ENCODE peak calls at places on chromosomes 1 and 21, in five cellular contexts. S is RWPE1, A is hepatocyte, Q is cardiac muscle cell, M is neural crest cell. G is an unnamed sample.

GRCh38 chr1:198638894-198639319 is at the start of gene PTPRC:
- DNase-seq in S (no peak), A (no peak), Q (no peak), M (no peak), G (no peak)

GRCh38 chr1:56644064-56644940 is 812 bp upstream of the PRKAA2 start:
- DNase-seq in S (peak; percentile 6), A (peak; percentile 7), Q (peak; percentile 40), M (no peak), G (no peak)

GRCh38 chr1:86447198-86447790 is 21.4 kb upstream of the CLCA1 start:
- DNase-seq in S (no peak), A (no peak), Q (no peak), M (peak; percentile 2), G (no peak)

GRCh38 chr1:220528049-220528678 is at the start of gene MARK1:
- DNase-seq in S (peak; percentile 79), A (peak; percentile 82), Q (peak; percentile 89), M (peak; percentile 52), G (no peak)

GRCh38 chr1:117241512-117241911 is 30.8 kb upstream of the VTCN1 start:
- DNase-seq in S (no peak), A (no peak), Q (no peak), M (no peak), G (no peak)

GRCh38 chr21:44929242-44929798 is 8.6 kb upstream of the ITGB2 start:
- DNase-seq in S (no peak), A (no peak), Q (no peak), M (no peak), G (no peak)

GRCh38 chr1:2081326-2081885 is 31.2 kb downstream of the PRKCZ start:
- DNase-seq in S (no peak), A (no peak), Q (no peak), M (no peak), G (no peak)

GRCh38 chr21:15894596-15894995 is 164.8 kb downstream of the USP25 start:
- DNase-seq in S (peak; percentile 4), A (no peak), Q (no peak), M (no peak), G (no peak)

GRCh38 chr1:150021191-150021688 is 10.7 kb upstream of the OTUD7B start:
- DNase-seq in S (no peak), A (peak; percentile 74), Q (peak; percentile 17), M (no peak), G (no peak)

GRCh38 chr1:206686486-206687249 is 2.0 kb downstream of the MAPKAPK2 start:
- DNase-seq in S (peak; percentile 61), A (no peak), Q (no peak), M (no peak), G (no peak)

GRCh38 chr1:77386276-77386675 is 104.5 kb downstream of the AK5 start:
- DNase-seq in S (no peak), A (no peak), Q (no peak), M (no peak), G (no peak)

GRCh38 chr21:25507522-25507921 is 99.8 kb downstream of the MRPL39 start:
- DNase-seq in S (no peak), A (no peak), Q (no peak), M (no peak), G (no peak)

GRCh38 chr1:29166291-29166878 is 15.3 kb downstream of the SRSF4 start:
- DNase-seq in S (no peak), A (peak; percentile 63), Q (no peak), M (no peak), G (no peak)

GRCh38 chr1:30313176-30313575 is 410.2 kb downstream of the MATN1 start:
- DNase-seq in S (no peak), A (no peak), Q (no peak), M (no peak), G (no peak)

GRCh38 chr1:8152731-8153702 is 126.9 kb upstream of the ERRFI1 start:
- DNase-seq in S (no peak), A (no peak), Q (no peak), M (no peak), G (no peak)

GRCh38 chr1:180221461-180221860 is 8.6 kb upstream of the LHX4 start:
- DNase-seq in S (no peak), A (no peak), Q (no peak), M (no peak), G (peak; percentile 27)

GRCh38 chr1:42189931-42190853 is 25.6 kb upstream of the GUCA2A start:
- DNase-seq in S (no peak), A (no peak), Q (no peak), M (no peak), G (no peak)

GRCh38 chr1:7100479-7100878 is 315.2 kb downstream of the CAMTA1 start:
- DNase-seq in S (no peak), A (no peak), Q (no peak), M (no peak), G (no peak)

GRCh38 chr21:33684923-33685560 is 42.7 kb downstream of the ITSN1 start:
- DNase-seq in S (no peak), A (no peak), Q (no peak), M (no peak), G (no peak)

GRCh38 chr21:38286739-38287426 is 30.1 kb downstream of the KCNJ15 start:
- DNase-seq in S (no peak), A (no peak), Q (no peak), M (no peak), G (no peak)

GRCh38 chr1:5342830-5343229 is 649.4 kb downstream of the NPHP4 start:
- DNase-seq in S (no peak), A (no peak), Q (no peak), M (no peak), G (no peak)

GRCh38 chr1:112446411-112446810 is 50.4 kb downstream of the CTTNBP2NL start:
- DNase-seq in S (no peak), A (no peak), Q (no peak), M (no peak), G (no peak)

GRCh38 chr1:72063364-72063763 is 219.0 kb downstream of the NEGR1 start:
- DNase-seq in S (peak; percentile 8), A (no peak), Q (no peak), M (no peak), G (no peak)

GRCh38 chr1:6180578-6181311 is 624 bp upstream of the CHD5 start:
- DNase-seq in S (no peak), A (peak; percentile 31), Q (peak; percentile 15), M (no peak), G (no peak)

GRCh38 chr1:183982172-183982963 is 55.2 kb downstream of the COLGALT2 start:
- DNase-seq in S (no peak), A (no peak), Q (no peak), M (no peak), G (no peak)

GRCh38 chr1:168472244-168472643 is 71.6 kb downstream of the XCL2 start:
- DNase-seq in S (no peak), A (no peak), Q (no peak), M (no peak), G (no peak)

GRCh38 chr1:168469690-168470089 is 74.1 kb downstream of the XCL2 start:
- DNase-seq in S (no peak), A (peak; percentile 16), Q (no peak), M (no peak), G (peak; percentile 97)

GRCh38 chr1:168468822-168469221 is 75.0 kb downstream of the XCL2 start:
- DNase-seq in S (no peak), A (no peak), Q (no peak), M (no peak), G (no peak)

GRCh38 chr1:168473164-168473563 is 70.6 kb downstream of the XCL2 start:
- DNase-seq in S (no peak), A (no peak), Q (no peak), M (no peak), G (no peak)

GRCh38 chr1:168470821-168471473 is 72.8 kb downstream of the XCL2 start:
- DNase-seq in S (peak; percentile 67), A (peak; percentile 59), Q (no peak), M (no peak), G (peak; percentile 92)
- TF ChIP-seq CTCF in S (no peak), A (no peak), Q (no peak), M (no peak), G (no peak)

DNA sequence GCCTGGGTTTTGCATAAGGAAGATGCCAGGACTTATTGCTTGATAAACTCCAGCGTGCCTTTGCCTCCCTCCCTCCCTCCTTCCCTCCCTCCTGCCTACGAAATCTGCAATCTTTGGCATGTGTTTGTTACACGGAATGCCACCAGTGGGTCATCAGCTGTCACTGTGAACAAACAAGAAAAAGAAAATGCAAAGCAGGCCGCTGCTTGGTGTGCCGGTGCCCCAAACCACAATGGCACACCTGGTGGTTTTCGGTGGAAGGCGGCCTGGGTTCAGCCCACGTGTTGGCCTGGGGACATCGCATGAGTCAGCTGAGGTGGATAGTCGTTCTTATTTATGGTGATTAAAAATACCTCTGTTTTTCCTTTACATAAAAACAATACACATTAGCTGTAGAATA is 16.3 kb upstream of the IFNLR1 start:
- DNase-seq in S (peak; percentile 74), A (no peak), Q (no peak), M (no peak), G (no peak)
- TF ChIP-seq CTCF in S (no peak), A (no peak), Q (no peak), M (no peak), G (no peak)

DNA sequence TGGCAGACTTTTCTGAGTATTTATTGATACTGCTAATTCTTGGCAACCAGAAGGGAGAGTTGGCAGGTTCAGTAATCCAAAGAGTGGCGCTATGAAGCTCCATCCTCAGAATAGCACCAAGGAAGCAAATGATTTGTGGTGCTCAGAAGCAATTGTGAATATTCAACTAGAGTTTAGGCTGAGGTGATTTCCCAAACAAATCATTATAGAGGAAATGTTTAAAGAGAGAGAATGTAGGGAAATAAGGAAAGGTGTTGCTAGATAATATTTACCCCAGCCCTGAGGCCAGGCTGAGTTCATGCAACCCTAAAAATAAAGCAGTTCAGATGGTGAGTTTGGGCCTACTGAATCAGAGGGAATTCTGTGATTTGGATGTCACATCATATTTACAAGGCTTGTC is 363.4 kb upstream of the PLXNA2 start:
- DNase-seq in S (no peak), A (no peak), Q (no peak), M (no peak), G (no peak)
- TF ChIP-seq CTCF in S (no peak), A (no peak), Q (no peak), M (no peak), G (no peak)

DNA sequence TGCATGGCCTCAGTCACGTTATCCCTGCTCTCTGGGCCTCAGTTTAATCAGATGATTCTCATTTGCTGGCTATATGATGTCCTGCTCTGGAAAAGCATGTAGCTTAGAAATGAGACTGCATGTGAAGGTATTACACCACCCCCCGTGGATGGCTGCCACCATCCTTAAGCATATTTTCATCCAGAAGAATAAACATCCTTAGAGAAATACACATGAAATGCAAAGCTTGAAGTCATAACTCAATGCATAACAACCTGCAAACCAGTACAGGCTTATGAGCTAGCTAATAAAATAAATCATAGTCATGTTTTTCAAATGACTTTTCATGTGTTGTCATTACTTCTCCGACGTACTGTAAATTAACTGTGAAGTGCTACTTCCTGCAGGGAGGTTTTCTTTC is 37.6 kb downstream of the SETD4 start:
- DNase-seq in S (no peak), A (no peak), Q (no peak), M (no peak), G (no peak)
- TF ChIP-seq CTCF in S (no peak), A (no peak), Q (no peak), M (no peak), G (no peak)